ENCODE peak calls at places on chromosomes 16 and 17, in six cellular contexts. U is cerebellar nuclear complex, C is LoVo, H is Daoy, I is NCI-H748 treated with DMSO at 0.1 percent for 48 hours, W is NCI-H1105 treated with DMSO at 0.1 percent for 48 hours. E is an unnamed sample.

GRCh38 chr17:36918260-36918691 is 19.0 kb upstream of the LHX1 start:
- DNase-seq in U (no peak), C (no peak), H (peak), I (no peak), W (no peak), E (no peak)

GRCh38 chr16:54633943-54634362 is 296.7 kb upstream of the IRX5 start:
- DNase-seq in U (no peak), C (no peak), H (peak), I (no peak), W (peak), E (no peak)

GRCh38 chr17:18257747-18258355 is 687 bp downstream of the FLII start:
- DNase-seq in U (no peak), C (peak), H (peak), I (peak), W (peak), E (no peak)

GRCh38 chr16:17282247-17282646 is 188.5 kb downstream of the XYLT1 start:
- DNase-seq in U (no peak), C (no peak), H (no peak), I (no peak), W (no peak), E (no peak)

GRCh38 chr16:27951752-27952151 is 111.8 kb downstream of the GSG1L start:
- DNase-seq in U (no peak), C (no peak), H (peak), I (no peak), W (no peak), E (no peak)

GRCh38 chr16:28304214-28304613 is 11.9 kb downstream of the SBK1 start:
- DNase-seq in U (no peak), C (peak), H (peak), I (no peak), W (no peak), E (no peak)

GRCh38 chr16:11090947-11091785 is 146.8 kb downstream of the CLEC16A start:
- DNase-seq in U (no peak), C (no peak), H (no peak), I (no peak), W (no peak), E (no peak)

GRCh38 chr17:39064374-39064773 is 87.1 kb downstream of the PLXDC1 start:
- DNase-seq in U (no peak), C (no peak), H (peak), I (no peak), W (no peak), E (no peak)

GRCh38 chr17:57955183-57955952 is at the start of gene CUEDC1:
- DNase-seq in U (no peak), C (peak), H (peak), I (peak), W (peak), E (peak)

GRCh38 chr16:2271848-2272461 is 4.0 kb upstream of the RNPS1 start:
- DNase-seq in U (no peak), C (no peak), H (no peak), I (no peak), W (no peak), E (no peak)

GRCh38 chr17:56652608-56653007 is 59.1 kb downstream of the NOG start:
- DNase-seq in U (no peak), C (no peak), H (no peak), I (no peak), W (no peak), E (no peak)

GRCh38 chr16:23874613-23875294 is 39.0 kb downstream of the PRKCB start:
- DNase-seq in U (no peak), C (no peak), H (peak), I (no peak), W (no peak), E (no peak)

GRCh38 chr17:73683788-73684582 is 39.7 kb upstream of the SDK2 start:
- DNase-seq in U (no peak), C (no peak), H (no peak), I (peak), W (no peak), E (no peak)

GRCh38 chr16:47037396-47037745 is 63.9 kb upstream of the DNAJA2 start:
- DNase-seq in U (no peak), C (peak), H (peak), I (no peak), W (no peak), E (peak)

GRCh38 chr16:75288596-75289120 is 37.2 kb upstream of the BCAR1 start:
- DNase-seq in U (no peak), C (no peak), H (no peak), I (no peak), W (no peak), E (no peak)

GRCh38 chr17:78206298-78206697 is 7.8 kb upstream of the BIRC5 start:
- DNase-seq in U (no peak), C (no peak), H (no peak), I (no peak), W (no peak), E (no peak)

GRCh38 chr17:32494621-32495346 is 8.0 kb downstream of the CDK5R1 start:
- DNase-seq in U (peak), C (no peak), H (peak), I (peak), W (peak), E (peak)

GRCh38 chr16:62678796-62679195 is 642.6 kb upstream of the CDH8 start:
- DNase-seq in U (no peak), C (no peak), H (no peak), I (no peak), W (no peak), E (no peak)

GRCh38 chr17:77320501-77321256 is 179.9 kb downstream of the SEC14L1 start:
- DNase-seq in U (no peak), C (no peak), H (peak), I (no peak), W (no peak), E (no peak)

GRCh38 chr17:48198950-48199541 is 91.5 kb downstream of the SNX11 start:
- DNase-seq in U (no peak), C (peak), H (peak), I (no peak), W (no peak), E (no peak)

GRCh38 chr17:82998637-82999036 is 80.8 kb upstream of the METRNL start:
- DNase-seq in U (no peak), C (no peak), H (no peak), I (no peak), W (no peak), E (no peak)

GRCh38 chr17:29038511-29039300 is 4.2 kb upstream of the PIPOX start:
- DNase-seq in U (no peak), C (no peak), H (no peak), I (no peak), W (no peak), E (no peak)

GRCh38 chr16:391885-392335 is 5.1 kb upstream of the NME4 start:
- DNase-seq in U (no peak), C (no peak), H (peak), I (peak), W (no peak), E (peak)

GRCh38 chr17:77438241-77439204 is 297.8 kb downstream of the SEC14L1 start:
- DNase-seq in U (no peak), C (no peak), H (no peak), I (no peak), W (no peak), E (no peak)

GRCh38 chr16:22624038-22624656 is 113.5 kb downstream of the NPIPB5 start:
- DNase-seq in U (no peak), C (no peak), H (no peak), I (no peak), W (peak), E (peak)

GRCh38 chr17:57987582-57988300 is at the start of gene VEZF1:
- DNase-seq in U (no peak), C (peak), H (peak), I (no peak), W (peak), E (peak)

GRCh38 chr17:82324566-82325285 is 7.3 kb upstream of the CD7 start:
- DNase-seq in U (no peak), C (no peak), H (no peak), I (no peak), W (no peak), E (no peak)

GRCh38 chr16:83882118-83882879 is 16.6 kb upstream of the MLYCD start:
- DNase-seq in U (no peak), C (no peak), H (no peak), I (no peak), W (peak), E (no peak)

GRCh38 chr17:32333187-32333586 is 8.8 kb downstream of the C17orf75 start:
- DNase-seq in U (no peak), C (no peak), H (no peak), I (no peak), W (no peak), E (no peak)

GRCh38 chr16:58814348-58814801 is 80.3 kb upstream of the GOT2 start:
- DNase-seq in U (no peak), C (peak), H (peak), I (peak), W (peak), E (peak)

GRCh38 chr16:52545544-52546262 is 1.2 kb downstream of the TOX3 start:
- DNase-seq in U (no peak), C (no peak), H (no peak), I (no peak), W (peak), E (no peak)

GRCh38 chr16:67537270-67537635 is 8.6 kb downstream of the RIPOR1 start:
- DNase-seq in U (no peak), C (no peak), H (peak), I (no peak), W (no peak), E (peak)

GRCh38 chr17:81165246-81166032 is at the start of gene PVALEF:
- DNase-seq in U (no peak), C (no peak), H (no peak), I (no peak), W (no peak), E (no peak)

GRCh38 chr17:31598921-31599571 is 207.6 kb downstream of the RAB11FIP4 start:
- DNase-seq in U (no peak), C (no peak), H (peak), I (peak), W (no peak), E (no peak)

GRCh38 chr17:48530887-48531272 is at the start of gene HOXB1:
- DNase-seq in U (no peak), C (no peak), H (no peak), I (no peak), W (no peak), E (no peak)

GRCh38 chr16:23188911-23189310 is 6.4 kb downstream of the SCNN1G start:
- DNase-seq in U (no peak), C (no peak), H (no peak), I (no peak), W (no peak), E (no peak)

GRCh38 chr16:87739801-87740200 is 26.0 kb downstream of the KLHDC4 start:
- DNase-seq in U (no peak), C (no peak), H (no peak), I (no peak), W (no peak), E (no peak)

GRCh38 chr17:34670618-34671017 is 91.2 kb downstream of the TMEM132E start:
- DNase-seq in U (no peak), C (no peak), H (no peak), I (no peak), W (no peak), E (no peak)

E was measured in posterior cingulate gyrus.